ENCODE peak calls at places on chromosomes 5 and 9, in nine cellular contexts. One of them, this sample, is unnamed.

GRCh38 chr5:57492632-57493031 is 10.0 kb upstream of the ACTBL2 start:
- DNase-seq in progenitor cell of endocrine pancreas: no peak
- DNase-seq in HCEC 1CT: no peak
- DNase-seq in NAMALWA: no peak
- DNase-seq in HEK293T: no peak
- DNase-seq in stimulated activated CD8-positive, alpha-beta memory T cell treated with anti-CD3 and anti-CD28 coated beads, Interleukin-12 subunit alpha, Interleukin-12 subunit beta, amount 100 ng/mL, for 4 hours: no peak
- DNase-seq in activated T-cell treated with anti-CD3 and anti-CD28 coated beads, Interleukin-2, amount 50 U/mL, for 48 hours: no peak
- DNase-seq in foreskin melanocyte: no peak
- DNase-seq in ELF-1: no peak
- DNase-seq in this sample: no peak

GRCh38 chr5:130549884-130550552 is 615.0 kb downstream of the HINT1 start:
- DNase-seq in progenitor cell of endocrine pancreas: no peak
- DNase-seq in HCEC 1CT: peak
- DNase-seq in NAMALWA: no peak
- DNase-seq in HEK293T: no peak
- DNase-seq in stimulated activated CD8-positive, alpha-beta memory T cell treated with anti-CD3 and anti-CD28 coated beads, Interleukin-12 subunit alpha, Interleukin-12 subunit beta, amount 100 ng/mL, for 4 hours: no peak
- DNase-seq in activated T-cell treated with anti-CD3 and anti-CD28 coated beads, Interleukin-2, amount 50 U/mL, for 48 hours: no peak
- DNase-seq in foreskin melanocyte: peak
- DNase-seq in ELF-1: no peak
- DNase-seq in this sample: no peak

GRCh38 chr5:68548959-68549676 is 333.6 kb downstream of the PIK3R1 start:
- DNase-seq in progenitor cell of endocrine pancreas: no peak
- DNase-seq in HCEC 1CT: peak
- DNase-seq in NAMALWA: no peak
- DNase-seq in HEK293T: no peak
- DNase-seq in stimulated activated CD8-positive, alpha-beta memory T cell treated with anti-CD3 and anti-CD28 coated beads, Interleukin-12 subunit alpha, Interleukin-12 subunit beta, amount 100 ng/mL, for 4 hours: no peak
- DNase-seq in activated T-cell treated with anti-CD3 and anti-CD28 coated beads, Interleukin-2, amount 50 U/mL, for 48 hours: no peak
- DNase-seq in foreskin melanocyte: peak
- DNase-seq in ELF-1: no peak
- DNase-seq in this sample: no peak

GRCh38 chr9:38309324-38310195 is 82.9 kb upstream of the ALDH1B1 start:
- DNase-seq in progenitor cell of endocrine pancreas: no peak
- DNase-seq in HCEC 1CT: no peak
- DNase-seq in NAMALWA: no peak
- DNase-seq in HEK293T: no peak
- DNase-seq in stimulated activated CD8-positive, alpha-beta memory T cell treated with anti-CD3 and anti-CD28 coated beads, Interleukin-12 subunit alpha, Interleukin-12 subunit beta, amount 100 ng/mL, for 4 hours: no peak
- DNase-seq in activated T-cell treated with anti-CD3 and anti-CD28 coated beads, Interleukin-2, amount 50 U/mL, for 48 hours: no peak
- DNase-seq in foreskin melanocyte: no peak
- DNase-seq in ELF-1: peak
- DNase-seq in this sample: peak

GRCh38 chr5:12111263-12111662 is 207.0 kb upstream of the CTNND2 start:
- DNase-seq in progenitor cell of endocrine pancreas: no peak
- DNase-seq in HCEC 1CT: no peak
- DNase-seq in NAMALWA: no peak
- DNase-seq in HEK293T: no peak
- DNase-seq in stimulated activated CD8-positive, alpha-beta memory T cell treated with anti-CD3 and anti-CD28 coated beads, Interleukin-12 subunit alpha, Interleukin-12 subunit beta, amount 100 ng/mL, for 4 hours: no peak
- DNase-seq in activated T-cell treated with anti-CD3 and anti-CD28 coated beads, Interleukin-2, amount 50 U/mL, for 48 hours: no peak
- DNase-seq in foreskin melanocyte: no peak
- DNase-seq in ELF-1: no peak
- DNase-seq in this sample: no peak

GRCh38 chr5:32703957-32704356 is 7.2 kb upstream of the NPR3 start:
- DNase-seq in progenitor cell of endocrine pancreas: no peak
- DNase-seq in HCEC 1CT: no peak
- DNase-seq in NAMALWA: no peak
- DNase-seq in HEK293T: no peak
- DNase-seq in stimulated activated CD8-positive, alpha-beta memory T cell treated with anti-CD3 and anti-CD28 coated beads, Interleukin-12 subunit alpha, Interleukin-12 subunit beta, amount 100 ng/mL, for 4 hours: no peak
- DNase-seq in activated T-cell treated with anti-CD3 and anti-CD28 coated beads, Interleukin-2, amount 50 U/mL, for 48 hours: no peak
- DNase-seq in foreskin melanocyte: no peak
- DNase-seq in ELF-1: no peak
- DNase-seq in this sample: no peak

GRCh38 chr9:486156-486555 is 271.5 kb downstream of the DOCK8 start:
- DNase-seq in progenitor cell of endocrine pancreas: no peak
- DNase-seq in HCEC 1CT: no peak
- DNase-seq in NAMALWA: no peak
- DNase-seq in HEK293T: no peak
- DNase-seq in stimulated activated CD8-positive, alpha-beta memory T cell treated with anti-CD3 and anti-CD28 coated beads, Interleukin-12 subunit alpha, Interleukin-12 subunit beta, amount 100 ng/mL, for 4 hours: no peak
- DNase-seq in activated T-cell treated with anti-CD3 and anti-CD28 coated beads, Interleukin-2, amount 50 U/mL, for 48 hours: no peak
- DNase-seq in foreskin melanocyte: no peak
- DNase-seq in ELF-1: no peak
- DNase-seq in this sample: no peak

GRCh38 chr5:125967576-125967975 is 455.6 kb upstream of the GRAMD2B start:
- DNase-seq in progenitor cell of endocrine pancreas: no peak
- DNase-seq in HCEC 1CT: no peak
- DNase-seq in NAMALWA: no peak
- DNase-seq in HEK293T: no peak
- DNase-seq in stimulated activated CD8-positive, alpha-beta memory T cell treated with anti-CD3 and anti-CD28 coated beads, Interleukin-12 subunit alpha, Interleukin-12 subunit beta, amount 100 ng/mL, for 4 hours: no peak
- DNase-seq in activated T-cell treated with anti-CD3 and anti-CD28 coated beads, Interleukin-2, amount 50 U/mL, for 48 hours: no peak
- DNase-seq in foreskin melanocyte: no peak
- DNase-seq in ELF-1: no peak
- DNase-seq in this sample: no peak

GRCh38 chr5:100841358-100842076 is 61.6 kb downstream of the ST8SIA4 start:
- DNase-seq in progenitor cell of endocrine pancreas: no peak
- DNase-seq in HCEC 1CT: peak
- DNase-seq in NAMALWA: peak
- DNase-seq in HEK293T: no peak
- DNase-seq in stimulated activated CD8-positive, alpha-beta memory T cell treated with anti-CD3 and anti-CD28 coated beads, Interleukin-12 subunit alpha, Interleukin-12 subunit beta, amount 100 ng/mL, for 4 hours: no peak
- DNase-seq in activated T-cell treated with anti-CD3 and anti-CD28 coated beads, Interleukin-2, amount 50 U/mL, for 48 hours: no peak
- DNase-seq in foreskin melanocyte: no peak
- DNase-seq in ELF-1: no peak
- DNase-seq in this sample: peak

GRCh38 chr9:136882109-136882946 is 4.0 kb upstream of the TRAF2 start:
- DNase-seq in progenitor cell of endocrine pancreas: no peak
- DNase-seq in HCEC 1CT: peak
- DNase-seq in NAMALWA: peak
- DNase-seq in HEK293T: no peak
- DNase-seq in stimulated activated CD8-positive, alpha-beta memory T cell treated with anti-CD3 and anti-CD28 coated beads, Interleukin-12 subunit alpha, Interleukin-12 subunit beta, amount 100 ng/mL, for 4 hours: peak
- DNase-seq in activated T-cell treated with anti-CD3 and anti-CD28 coated beads, Interleukin-2, amount 50 U/mL, for 48 hours: peak
- DNase-seq in foreskin melanocyte: no peak
- DNase-seq in ELF-1: peak
- DNase-seq in this sample: peak

GRCh38 chr9:121823451-121824169 is 172.2 kb downstream of the DAB2IP start:
- DNase-seq in progenitor cell of endocrine pancreas: no peak
- DNase-seq in HCEC 1CT: no peak
- DNase-seq in NAMALWA: no peak
- DNase-seq in HEK293T: no peak
- DNase-seq in stimulated activated CD8-positive, alpha-beta memory T cell treated with anti-CD3 and anti-CD28 coated beads, Interleukin-12 subunit alpha, Interleukin-12 subunit beta, amount 100 ng/mL, for 4 hours: no peak
- DNase-seq in activated T-cell treated with anti-CD3 and anti-CD28 coated beads, Interleukin-2, amount 50 U/mL, for 48 hours: no peak
- DNase-seq in foreskin melanocyte: no peak
- DNase-seq in ELF-1: no peak
- DNase-seq in this sample: no peak

GRCh38 chr5:108375768-108376167 is 6.1 kb downstream of the FBXL17 start:
- DNase-seq in progenitor cell of endocrine pancreas: no peak
- DNase-seq in HCEC 1CT: no peak
- DNase-seq in NAMALWA: no peak
- DNase-seq in HEK293T: no peak
- DNase-seq in stimulated activated CD8-positive, alpha-beta memory T cell treated with anti-CD3 and anti-CD28 coated beads, Interleukin-12 subunit alpha, Interleukin-12 subunit beta, amount 100 ng/mL, for 4 hours: no peak
- DNase-seq in activated T-cell treated with anti-CD3 and anti-CD28 coated beads, Interleukin-2, amount 50 U/mL, for 48 hours: no peak
- DNase-seq in foreskin melanocyte: no peak
- DNase-seq in ELF-1: no peak
- DNase-seq in this sample: no peak

GRCh38 chr9:124835026-124835501 is 18.2 kb upstream of the WDR38 start:
- DNase-seq in progenitor cell of endocrine pancreas: no peak
- DNase-seq in HCEC 1CT: peak
- DNase-seq in NAMALWA: no peak
- DNase-seq in HEK293T: peak
- DNase-seq in stimulated activated CD8-positive, alpha-beta memory T cell treated with anti-CD3 and anti-CD28 coated beads, Interleukin-12 subunit alpha, Interleukin-12 subunit beta, amount 100 ng/mL, for 4 hours: no peak
- DNase-seq in activated T-cell treated with anti-CD3 and anti-CD28 coated beads, Interleukin-2, amount 50 U/mL, for 48 hours: no peak
- DNase-seq in foreskin melanocyte: peak
- DNase-seq in ELF-1: no peak
- DNase-seq in this sample: no peak

GRCh38 chr5:36244076-36244475 is 2.4 kb upstream of the NADK2 start:
- DNase-seq in progenitor cell of endocrine pancreas: no peak
- DNase-seq in HCEC 1CT: no peak
- DNase-seq in NAMALWA: no peak
- DNase-seq in HEK293T: no peak
- DNase-seq in stimulated activated CD8-positive, alpha-beta memory T cell treated with anti-CD3 and anti-CD28 coated beads, Interleukin-12 subunit alpha, Interleukin-12 subunit beta, amount 100 ng/mL, for 4 hours: no peak
- DNase-seq in activated T-cell treated with anti-CD3 and anti-CD28 coated beads, Interleukin-2, amount 50 U/mL, for 48 hours: no peak
- DNase-seq in foreskin melanocyte: no peak
- DNase-seq in ELF-1: no peak
- DNase-seq in this sample: no peak

GRCh38 chr9:137318976-137319375 is 16.9 kb upstream of the NRARP start:
- DNase-seq in progenitor cell of endocrine pancreas: peak
- DNase-seq in HCEC 1CT: no peak
- DNase-seq in NAMALWA: no peak
- DNase-seq in HEK293T: no peak
- DNase-seq in stimulated activated CD8-positive, alpha-beta memory T cell treated with anti-CD3 and anti-CD28 coated beads, Interleukin-12 subunit alpha, Interleukin-12 subunit beta, amount 100 ng/mL, for 4 hours: no peak
- DNase-seq in activated T-cell treated with anti-CD3 and anti-CD28 coated beads, Interleukin-2, amount 50 U/mL, for 48 hours: no peak
- DNase-seq in foreskin melanocyte: no peak
- DNase-seq in ELF-1: no peak
- DNase-seq in this sample: no peak

GRCh38 chr5:43615445-43616184 is 12.6 kb downstream of the NNT start:
- DNase-seq in progenitor cell of endocrine pancreas: no peak
- DNase-seq in HCEC 1CT: no peak
- DNase-seq in NAMALWA: no peak
- DNase-seq in HEK293T: no peak
- DNase-seq in stimulated activated CD8-positive, alpha-beta memory T cell treated with anti-CD3 and anti-CD28 coated beads, Interleukin-12 subunit alpha, Interleukin-12 subunit beta, amount 100 ng/mL, for 4 hours: no peak
- DNase-seq in activated T-cell treated with anti-CD3 and anti-CD28 coated beads, Interleukin-2, amount 50 U/mL, for 48 hours: no peak
- DNase-seq in foreskin melanocyte: no peak
- DNase-seq in ELF-1: no peak
- DNase-seq in this sample: no peak

GRCh38 chr9:128558431-128559310 is 6.3 kb downstream of the SPTAN1 start:
- DNase-seq in progenitor cell of endocrine pancreas: no peak
- DNase-seq in HCEC 1CT: peak
- DNase-seq in NAMALWA: peak
- DNase-seq in HEK293T: no peak
- DNase-seq in stimulated activated CD8-positive, alpha-beta memory T cell treated with anti-CD3 and anti-CD28 coated beads, Interleukin-12 subunit alpha, Interleukin-12 subunit beta, amount 100 ng/mL, for 4 hours: no peak
- DNase-seq in activated T-cell treated with anti-CD3 and anti-CD28 coated beads, Interleukin-2, amount 50 U/mL, for 48 hours: peak
- DNase-seq in foreskin melanocyte: peak
- DNase-seq in ELF-1: peak
- DNase-seq in this sample: peak

GRCh38 chr9:113541019-113541900 is 77.7 kb downstream of the RGS3 start:
- DNase-seq in progenitor cell of endocrine pancreas: no peak
- DNase-seq in HCEC 1CT: peak
- DNase-seq in NAMALWA: peak
- DNase-seq in HEK293T: peak
- DNase-seq in stimulated activated CD8-positive, alpha-beta memory T cell treated with anti-CD3 and anti-CD28 coated beads, Interleukin-12 subunit alpha, Interleukin-12 subunit beta, amount 100 ng/mL, for 4 hours: no peak
- DNase-seq in activated T-cell treated with anti-CD3 and anti-CD28 coated beads, Interleukin-2, amount 50 U/mL, for 48 hours: no peak
- DNase-seq in foreskin melanocyte: peak
- DNase-seq in ELF-1: peak
- DNase-seq in this sample: peak

GRCh38 chr9:13268469-13268868 is 11.0 kb downstream of the MPDZ start:
- DNase-seq in progenitor cell of endocrine pancreas: no peak
- DNase-seq in HCEC 1CT: peak
- DNase-seq in NAMALWA: no peak
- DNase-seq in HEK293T: no peak
- DNase-seq in stimulated activated CD8-positive, alpha-beta memory T cell treated with anti-CD3 and anti-CD28 coated beads, Interleukin-12 subunit alpha, Interleukin-12 subunit beta, amount 100 ng/mL, for 4 hours: no peak
- DNase-seq in activated T-cell treated with anti-CD3 and anti-CD28 coated beads, Interleukin-2, amount 50 U/mL, for 48 hours: no peak
- DNase-seq in foreskin melanocyte: no peak
- DNase-seq in ELF-1: no peak
- DNase-seq in this sample: peak

GRCh38 chr9:135418161-135418560 is 61.4 kb upstream of the PPP1R26 start:
- DNase-seq in progenitor cell of endocrine pancreas: no peak
- DNase-seq in HCEC 1CT: no peak
- DNase-seq in NAMALWA: no peak
- DNase-seq in HEK293T: no peak
- DNase-seq in stimulated activated CD8-positive, alpha-beta memory T cell treated with anti-CD3 and anti-CD28 coated beads, Interleukin-12 subunit alpha, Interleukin-12 subunit beta, amount 100 ng/mL, for 4 hours: no peak
- DNase-seq in activated T-cell treated with anti-CD3 and anti-CD28 coated beads, Interleukin-2, amount 50 U/mL, for 48 hours: no peak
- DNase-seq in foreskin melanocyte: no peak
- DNase-seq in ELF-1: no peak
- DNase-seq in this sample: no peak

GRCh38 chr9:36831381-36832231 is 202.5 kb downstream of the PAX5 start:
- DNase-seq in progenitor cell of endocrine pancreas: no peak
- DNase-seq in HCEC 1CT: no peak
- DNase-seq in NAMALWA: no peak
- DNase-seq in HEK293T: no peak
- DNase-seq in stimulated activated CD8-positive, alpha-beta memory T cell treated with anti-CD3 and anti-CD28 coated beads, Interleukin-12 subunit alpha, Interleukin-12 subunit beta, amount 100 ng/mL, for 4 hours: no peak
- DNase-seq in activated T-cell treated with anti-CD3 and anti-CD28 coated beads, Interleukin-2, amount 50 U/mL, for 48 hours: no peak
- DNase-seq in foreskin melanocyte: no peak
- DNase-seq in ELF-1: peak
- DNase-seq in this sample: no peak